ENCODE peak calls at places on chromosome X, in seven cellular contexts. Z is body of pancreas, L is A549, F is HCT116, Q is GM12878, A is right lobe of liver, X is IMR-90. I is an unnamed sample.

GRCh38 chrX:150870487-150871340 is 27.8 kb downstream of the CD99L2 start:
- ATAC-seq in Q (no peak), F (no peak), X (peak), L (no peak), Z (no peak), A (no peak), I (no peak)

GRCh38 chrX:38806054-38806389 is 4.8 kb downstream of the MID1IP1 start:
- ATAC-seq in A (no peak), L (no peak), Q (peak), Z (no peak), F (no peak), X (peak), I (no peak)

GRCh38 chrX:19758536-19758935 is 128.9 kb downstream of the SH3KBP1 start:
- ATAC-seq in X (no peak), A (no peak), L (no peak), Q (peak), Z (no peak), F (no peak), I (no peak)

GRCh38 chrX:56382278-56382677 is 150.1 kb downstream of the KLF8 start:
- ATAC-seq in A (no peak), Z (no peak), F (no peak), L (no peak), Q (peak), X (no peak), I (no peak)

GRCh38 chrX:15116900-15117299 is 153.0 kb downstream of the ASB9 start:
- ATAC-seq in L (no peak), Z (no peak), Q (peak), A (no peak), F (no peak), X (no peak), I (no peak)

GRCh38 chrX:386239-386767 is 404 bp downstream of the PPP2R3B start:
- ATAC-seq in X (no peak), Z (no peak), L (peak), F (peak), Q (peak), A (no peak), I (no peak)

GRCh38 chrX:97628807-97629596 is 745.3 kb downstream of the RPA4 start:
- ATAC-seq in Z (no peak), A (peak), F (no peak), L (no peak), Q (no peak), X (no peak), I (no peak)

GRCh38 chrX:22037911-22038537 is 5.9 kb downstream of the PHEX start:
- ATAC-seq in F (no peak), X (no peak), Q (peak), A (no peak), L (no peak), Z (no peak), I (no peak)

DNA sequence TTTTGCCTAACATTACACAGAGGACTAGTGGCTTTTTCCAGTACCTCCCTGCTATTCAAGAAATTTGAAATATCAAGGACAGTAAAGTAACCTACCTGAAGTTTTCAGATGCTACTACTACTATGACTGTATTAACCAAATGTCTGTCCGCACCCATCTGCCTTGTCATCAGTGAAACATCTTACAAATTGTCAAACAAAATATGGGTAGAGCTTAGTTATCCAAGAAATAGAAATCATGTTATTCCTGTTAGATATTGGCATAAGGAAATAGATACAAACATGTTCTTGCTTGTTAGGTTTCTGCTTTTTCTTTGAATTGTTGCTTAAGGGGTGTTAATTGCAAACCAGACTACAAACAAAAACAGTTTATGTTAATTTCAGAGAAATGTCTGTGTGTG is 63.9 kb downstream of the PLS3 start:
- ATAC-seq in Q (no peak), X (no peak), A (no peak), Z (no peak), F (no peak), L (no peak), I (no peak)
- H3K27ac ChIP-seq in Q (no peak), X (peak), A (no peak), Z (no peak), F (no peak), L (no peak), I (peak)

GRCh38 chrX:84187501-84188319 is at the start of gene RPS6KA6:
- ATAC-seq in X (peak), A (peak), Q (no peak), Z (peak), L (peak), F (no peak), I (peak)
- H3K4me3 ChIP-seq in X (peak), A (peak), Q (peak), Z (peak), L (peak), F (no peak), I (peak)

GRCh38 chrX:68686684-68687045 is 39.2 kb downstream of the STARD8 start:
- ATAC-seq in A (peak), Z (no peak), X (peak), L (peak), Q (no peak), F (no peak), I (peak)

GRCh38 chrX:68684919-68685304 is 37.4 kb downstream of the STARD8 start:
- ATAC-seq in F (no peak), A (no peak), Z (no peak), L (no peak), X (no peak), Q (no peak), I (no peak)

GRCh38 chrX:68684291-68684918 is 36.9 kb downstream of the STARD8 start:
- ATAC-seq in A (peak), L (no peak), Q (no peak), X (no peak), Z (no peak), F (no peak), I (peak)

GRCh38 chrX:68683580-68683979 is 36.1 kb downstream of the STARD8 start:
- ATAC-seq in X (no peak), Q (no peak), F (no peak), Z (no peak), L (no peak), A (no peak), I (no peak)

GRCh38 chrX:68685722-68686683 is 38.5 kb downstream of the STARD8 start:
- ATAC-seq in A (peak), F (no peak), L (peak), Z (peak), X (peak), Q (peak), I (peak)
- TF ChIP-seq POLR2A in A (no peak), F (no peak), L (no peak), Z (peak), X (no peak), Q (no peak), I (peak)

GRCh38 chrX:46777971-46778810 is 19.3 kb upstream of the SLC9A7 start:
- ATAC-seq in L (no peak), Z (peak), F (peak), Q (no peak), A (peak), X (peak), I (no peak)
- H3K27ac ChIP-seq in L (peak), Z (no peak), F (peak), Q (no peak), A (peak), X (peak), I (no peak)

GRCh38 chrX:42739258-42739657 is 38.7 kb downstream of the PPP1R2C start:
- ATAC-seq in Z (peak), Q (no peak), L (no peak), A (no peak), X (no peak), F (no peak), I (no peak)
- H3K4me3 ChIP-seq in Z (no peak), Q (no peak), L (no peak), A (no peak), X (no peak), F (no peak), I (no peak)

GRCh38 chrX:24693453-24694202 is at the start of gene POLA1:
- ATAC-seq in F (peak), Z (peak), Q (peak), A (peak), L (peak), X (peak), I (peak)
- TF ChIP-seq POLR2A in F (no peak), Z (peak), Q (peak), A (peak), L (peak), X (no peak), I (no peak)

DNA sequence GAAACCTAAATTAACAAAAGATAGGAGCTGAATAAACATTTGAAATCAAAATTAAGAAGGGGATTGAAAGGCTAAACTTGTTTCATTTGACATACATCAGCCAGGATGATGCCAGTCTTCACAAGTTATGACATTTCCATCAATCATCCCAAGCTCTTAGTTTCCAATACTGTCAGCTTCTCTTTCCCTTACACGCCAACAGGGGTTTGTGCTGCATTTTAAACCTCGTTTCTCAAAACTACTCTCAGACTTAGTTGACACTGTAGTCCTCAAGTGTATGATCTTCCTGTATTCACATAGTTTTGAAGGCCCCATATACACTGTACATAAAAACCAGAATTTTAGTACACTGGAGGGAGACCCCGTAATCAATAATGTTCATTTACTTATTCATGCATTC is 840 bp upstream of the P2RY10 start:
- ATAC-seq in X (no peak), A (no peak), F (no peak), L (no peak), Q (peak), Z (no peak), I (no peak)
- H3K27ac ChIP-seq in X (no peak), A (no peak), F (no peak), L (no peak), Q (peak), Z (no peak), I (no peak)

DNA sequence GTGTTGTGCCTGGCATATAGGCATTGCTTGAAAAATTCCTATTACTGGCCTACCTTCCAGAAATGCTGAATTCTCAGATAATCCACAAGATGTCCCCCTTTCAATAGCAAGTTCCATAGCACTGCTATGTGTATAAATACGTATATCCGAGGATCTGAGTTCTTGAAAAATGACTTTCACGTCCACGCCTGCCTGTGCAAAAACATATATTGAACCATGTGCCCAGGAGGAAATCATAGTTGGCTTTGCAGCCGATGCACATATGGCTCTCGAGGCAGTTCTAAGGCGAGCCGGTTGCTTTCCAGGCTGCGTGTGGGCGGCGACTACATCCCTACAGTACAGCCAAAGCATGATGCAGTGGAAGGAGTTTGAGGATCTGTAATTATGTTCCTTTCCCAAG is 55.4 kb upstream of the ESX1 start:
- ATAC-seq in A (peak), X (peak), F (peak), L (peak), Q (no peak), Z (no peak), I (no peak)
- H3K4me3 ChIP-seq in A (no peak), X (peak), F (no peak), L (peak), Q (no peak), Z (no peak), I (no peak)

DNA sequence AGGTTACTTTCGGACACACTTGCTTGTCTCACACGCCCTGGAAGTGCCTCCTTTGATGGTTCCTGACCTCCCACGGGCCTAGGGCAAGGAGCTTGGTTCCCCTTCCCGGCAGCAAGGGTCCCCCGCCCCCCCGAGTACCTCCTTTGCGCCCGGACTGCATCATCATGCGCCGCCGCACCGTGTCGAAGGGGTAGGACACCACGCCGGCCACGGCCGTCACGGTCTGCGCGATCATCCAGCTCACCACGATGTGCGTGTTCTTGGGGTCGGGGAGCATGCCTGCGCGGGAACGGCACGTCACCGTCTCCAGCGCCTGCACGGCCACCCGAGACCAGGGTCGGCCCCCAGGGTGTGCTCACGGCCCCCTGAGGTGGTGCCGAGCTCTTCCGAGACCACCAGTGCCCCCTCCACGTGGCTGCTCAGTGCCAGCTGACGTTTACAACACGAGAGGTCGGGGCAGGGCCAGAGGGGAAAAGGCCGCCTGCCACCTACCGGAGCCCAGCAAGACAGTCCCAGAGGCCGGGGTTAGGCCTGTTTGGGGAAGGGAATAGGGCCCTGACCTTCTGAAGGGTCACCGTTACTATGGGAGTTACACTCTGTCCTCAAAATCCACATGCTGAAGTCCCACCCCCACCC is 4.7 kb downstream of the SLC25A6 start:
- ATAC-seq in A (no peak), X (no peak), Q (no peak), Z (no peak), F (no peak), L (no peak), I (no peak)
- TF ChIP-seq POLR2A in A (no peak), X (no peak), Q (peak), Z (no peak), F (no peak), L (no peak), I (no peak)